ENCODE peak calls at places on chromosome 2, in five cellular contexts. A is effector memory CD4-positive, alpha-beta T cell; W is MM.1S; C is right atrium auricular region; Y is transverse colon. Z is an unnamed sample.

GRCh38 chr2:126766295-126766694 is 110.3 kb downstream of the GYPC start:
- DNase-seq in Y (no peak), W (no peak), A (no peak), C (no peak), Z (no peak)

GRCh38 chr2:229164545-229165249 is 106.4 kb downstream of the PID1 start:
- DNase-seq in A (no peak), W (no peak), Y (peak; percentile 27), C (no peak), Z (no peak)

GRCh38 chr2:187995556-187995955 is 296.1 kb upstream of the GULP1 start:
- DNase-seq in C (no peak), Y (no peak), W (no peak), A (no peak), Z (no peak)

GRCh38 chr2:127157114-127157513 is 50.2 kb upstream of the BIN1 start:
- DNase-seq in Y (no peak), A (no peak), C (peak; percentile 50), W (no peak), Z (no peak)

GRCh38 chr2:99354060-99354459 is 16.9 kb downstream of the EIF5B start:
- DNase-seq in C (no peak), W (no peak), A (no peak), Y (no peak), Z (no peak)

GRCh38 chr2:12456293-12457151 is 260.2 kb upstream of the TRIB2 start:
- DNase-seq in A (peak; percentile 6), C (peak; percentile 97), Y (peak; percentile 81), W (peak; percentile 69), Z (peak; percentile 52)

GRCh38 chr2:16270441-16270840 is 330.1 kb downstream of the MYCN start:
- DNase-seq in W (no peak), Y (no peak), A (no peak), C (no peak), Z (no peak)

GRCh38 chr2:47373747-47374146 is 29.2 kb upstream of the MSH2 start:
- DNase-seq in W (no peak), Y (peak; percentile 52), A (no peak), C (no peak), Z (no peak)

GRCh38 chr2:45691152-45691551 is 39.7 kb downstream of the PRKCE start:
- DNase-seq in W (peak; percentile 21), Y (no peak), A (no peak), C (no peak), Z (no peak)

GRCh38 chr2:216663106-216663505 is 29.9 kb downstream of the IGFBP2 start:
- DNase-seq in Y (no peak), W (no peak), A (no peak), C (no peak), Z (no peak)

GRCh38 chr2:27920148-27920885 is 29.8 kb downstream of the BABAM2 start:
- DNase-seq in A (no peak), Y (no peak), W (no peak), C (no peak), Z (peak; percentile 77)

GRCh38 chr2:84880645-84881521 is at the start of gene TRABD2A:
- DNase-seq in Y (peak; percentile 64), A (peak; percentile 40), W (peak; percentile 36), C (peak; percentile 55), Z (peak; percentile 67)

GRCh38 chr2:11022064-11022463 is 110.3 kb downstream of the KCNF1 start:
- DNase-seq in C (no peak), A (no peak), W (no peak), Y (no peak), Z (no peak)

GRCh38 chr2:230170532-230170931 is 49.3 kb downstream of the SP110 start:
- DNase-seq in Y (peak; percentile 67), A (no peak), W (no peak), C (no peak), Z (peak; percentile 26)

GRCh38 chr2:162646739-162647138 is 191.8 kb downstream of the KCNH7 start:
- DNase-seq in C (no peak), A (no peak), W (no peak), Y (no peak), Z (no peak)

GRCh38 chr2:45258251-45258775 is 249.1 kb upstream of the SIX2 start:
- DNase-seq in W (no peak), A (no peak), C (no peak), Y (no peak), Z (no peak)

GRCh38 chr2:104254017-104254416 is 599.9 kb upstream of the POU3F3 start:
- DNase-seq in A (no peak), W (no peak), Y (no peak), C (no peak), Z (no peak)

GRCh38 chr2:99569393-99569792 is 79.6 kb upstream of the REV1 start:
- DNase-seq in C (no peak), A (no peak), W (no peak), Y (no peak), Z (no peak)

GRCh38 chr2:120770176-120770575 is 34.5 kb downstream of the GLI2 start:
- DNase-seq in W (no peak), A (no peak), Y (no peak), C (no peak), Z (no peak)

GRCh38 chr2:211692689-211693088 is 845.9 kb downstream of the ERBB4 start:
- DNase-seq in W (no peak), A (no peak), Y (no peak), C (no peak), Z (no peak)

GRCh38 chr2:86482034-86482433 is 40.9 kb downstream of the KDM3A start:
- DNase-seq in A (no peak), C (no peak), Y (no peak), W (peak; percentile 10), Z (no peak)

GRCh38 chr2:197108758-197109157 is 182.3 kb upstream of the PGAP1 start:
- DNase-seq in Y (peak; percentile 27), A (no peak), W (no peak), C (peak; percentile 92), Z (no peak)

GRCh38 chr2:133497261-133497893 is 70.9 kb downstream of the NCKAP5 start:
- DNase-seq in W (no peak), C (no peak), A (no peak), Y (no peak), Z (no peak)

GRCh38 chr2:63572001-63572400 is 16.3 kb downstream of the WDPCP start:
- DNase-seq in A (no peak), W (no peak), Y (no peak), C (no peak), Z (no peak)

GRCh38 chr2:1561793-1562521 is 148.7 kb downstream of the TPO start:
- DNase-seq in C (no peak), A (no peak), W (no peak), Y (no peak), Z (no peak)

GRCh38 chr2:62309465-62310091 is 113.7 kb downstream of the B3GNT2 start:
- DNase-seq in C (no peak), W (no peak), A (no peak), Y (no peak), Z (no peak)

GRCh38 chr2:240624011-240624949 is 1.0 kb upstream of the GPR35 start:
- DNase-seq in Y (no peak), W (no peak), C (no peak), A (no peak), Z (no peak)

GRCh38 chr2:190468814-190469569 is 60.8 kb downstream of the MFSD6 start:
- DNase-seq in Y (peak; percentile 83), C (peak; percentile 78), W (no peak), A (no peak), Z (no peak)

GRCh38 chr2:21055451-21055850 is 11.6 kb upstream of the APOB start:
- DNase-seq in W (no peak), A (no peak), Y (no peak), C (no peak), Z (no peak)

GRCh38 chr2:21050164-21050563 is 6.3 kb upstream of the APOB start:
- DNase-seq in Y (no peak), C (no peak), W (no peak), A (no peak), Z (no peak)

GRCh38 chr2:21055879-21056790 is 12.3 kb upstream of the APOB start:
- DNase-seq in A (no peak), W (no peak), Y (no peak), C (no peak), Z (no peak)

GRCh38 chr2:21054011-21054410 is 10.1 kb upstream of the APOB start:
- DNase-seq in A (no peak), W (no peak), C (no peak), Y (no peak), Z (no peak)

DNA sequence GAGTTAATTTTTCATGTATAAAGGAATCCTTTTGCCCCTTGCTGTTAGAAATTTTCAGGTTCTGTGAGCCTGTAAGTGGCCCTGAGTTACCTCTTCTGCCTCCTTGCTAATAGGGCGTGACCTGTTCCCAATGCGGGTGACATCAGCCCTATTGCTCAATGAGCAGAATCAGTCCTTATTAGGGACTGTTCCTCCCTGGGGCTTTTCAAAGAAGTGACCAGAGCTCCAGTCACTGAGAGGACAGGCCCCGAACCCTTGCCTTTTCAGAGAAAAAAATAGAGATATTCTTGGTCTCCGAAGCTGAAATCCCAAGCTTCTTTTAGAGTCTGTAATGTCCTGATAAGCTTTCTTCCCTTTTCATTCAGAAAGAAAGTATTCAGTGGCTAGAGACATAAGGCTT is 8.2 kb upstream of the APOB start:
- DNase-seq in C (no peak), Y (no peak), W (no peak), A (no peak), Z (no peak)
- H3K27ac ChIP-seq in C (no peak overlapping the region), Y (no peak overlapping the region), W (no peak overlapping the region), A (no peak overlapping the region), Z (no peak overlapping the region)

DNA sequence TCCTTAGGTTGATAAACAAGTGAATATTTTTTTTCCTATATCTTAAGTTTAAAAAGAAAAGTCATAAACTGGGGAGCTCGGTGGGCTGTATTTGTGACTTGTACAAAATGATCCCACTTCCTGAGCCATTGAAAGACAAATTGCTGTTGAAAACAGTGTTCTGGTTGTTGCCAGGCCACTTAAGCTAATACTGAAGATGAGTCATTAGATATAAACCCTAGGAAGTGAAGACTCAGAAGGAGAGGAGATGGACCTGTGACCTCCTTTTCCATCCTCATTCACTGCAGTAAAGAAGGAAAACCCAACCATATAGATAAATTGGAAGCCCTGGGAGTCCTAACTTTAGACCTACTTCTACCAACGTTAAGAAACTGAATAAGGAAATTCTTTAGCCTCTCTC is 46.2 kb upstream of the SERPINE2 start:
- DNase-seq in W (no peak), Y (no peak), C (no peak), A (no peak), Z (no peak)
- H3K27ac ChIP-seq in W (no peak overlapping the region), Y (no peak overlapping the region), C (peak overlapping the region; percentile 14), A (no peak overlapping the region), Z (no peak overlapping the region)

DNA sequence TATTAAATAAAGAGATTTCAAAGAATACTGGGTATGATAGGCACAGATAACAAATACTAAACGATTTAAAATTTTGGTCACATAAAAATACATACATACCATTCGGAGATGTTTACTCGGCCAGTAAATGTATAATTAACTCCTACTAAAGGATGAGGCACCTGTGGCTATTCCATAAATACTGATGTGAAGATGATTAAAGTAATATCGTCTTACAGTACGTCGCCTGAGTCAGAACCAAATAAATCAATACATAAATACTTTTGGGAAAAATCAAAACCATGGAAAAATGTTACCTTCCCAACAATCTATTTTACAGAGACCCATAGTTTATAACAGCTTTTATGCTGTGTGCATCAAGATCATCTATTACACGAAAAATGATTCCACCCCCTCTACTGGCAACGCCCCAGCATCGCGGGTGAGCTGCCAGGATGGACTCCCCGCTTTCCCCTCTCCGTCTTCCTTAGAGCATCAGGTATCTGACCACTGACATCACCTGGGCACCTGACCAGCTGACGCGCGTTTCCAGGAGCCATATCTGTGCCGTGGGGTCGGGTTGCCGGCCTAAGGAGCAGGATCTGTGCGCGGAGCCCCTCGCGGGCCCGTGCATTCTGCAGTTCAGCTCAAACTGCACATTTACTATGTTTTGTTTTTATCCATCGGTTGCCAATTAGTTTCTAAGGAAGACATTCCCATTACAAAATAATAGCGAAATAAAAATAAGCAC is 970 bp downstream of the ICA1L start:
- DNase-seq in W (peak; percentile 80), A (peak; percentile 22), Y (peak; percentile 57), C (peak; percentile 70), Z (peak; percentile 44)
- H3K27ac ChIP-seq in W (peak overlapping the region; percentile 77), A (no peak overlapping the region), Y (peak overlapping the region; percentile 82), C (peak overlapping the region; percentile 87), Z (peak overlapping the region; percentile 51)

GRCh38 chr2:30548386-30548785 is 101.3 kb downstream of the LCLAT1 start:
- DNase-seq in C (no peak), Y (no peak), W (no peak), A (no peak), Z (no peak)
- H3K27ac ChIP-seq in C (no peak overlapping the region), Y (no peak overlapping the region), W (no peak overlapping the region), A (no peak overlapping the region), Z (no peak overlapping the region)

Z was measured in CD4-positive, alpha-beta memory T cell.